ENCODE peak calls at places on chromosome 9, in seven cellular contexts. One of them, this sample, is unnamed.

GRCh38 chr9:136364942-136365774 is 1.6 kb upstream of the DNLZ start:
- DNase-seq in HepG2: no peak
- DNase-seq in breast epithelium: no peak
- DNase-seq in body of pancreas: no peak
- DNase-seq in suprapubic skin: no peak
- DNase-seq in heart left ventricle: no peak
- DNase-seq in A549: no peak
- DNase-seq in this sample: no peak

GRCh38 chr9:129317179-129318011 is 139.3 kb upstream of the IER5L start:
- DNase-seq in HepG2: peak; percentile 69
- DNase-seq in breast epithelium: no peak
- DNase-seq in body of pancreas: peak; percentile 38
- DNase-seq in suprapubic skin: no peak
- DNase-seq in heart left ventricle: no peak
- DNase-seq in A549: no peak
- DNase-seq in this sample: peak; percentile 11

GRCh38 chr9:2709645-2710101 is 7.6 kb upstream of the KCNV2 start:
- DNase-seq in HepG2: no peak
- DNase-seq in breast epithelium: no peak
- DNase-seq in body of pancreas: no peak
- DNase-seq in suprapubic skin: no peak
- DNase-seq in heart left ventricle: no peak
- DNase-seq in A549: no peak
- DNase-seq in this sample: no peak

GRCh38 chr9:69097053-69097452 is 61.5 kb downstream of the FXN start:
- DNase-seq in HepG2: no peak
- DNase-seq in breast epithelium: no peak
- DNase-seq in body of pancreas: no peak
- DNase-seq in suprapubic skin: no peak
- DNase-seq in heart left ventricle: no peak
- DNase-seq in A549: no peak
- DNase-seq in this sample: no peak

GRCh38 chr9:118088075-118088474 is 383.9 kb downstream of the TLR4 start:
- DNase-seq in HepG2: no peak
- DNase-seq in breast epithelium: no peak
- DNase-seq in body of pancreas: no peak
- DNase-seq in suprapubic skin: no peak
- DNase-seq in heart left ventricle: no peak
- DNase-seq in A549: no peak
- DNase-seq in this sample: no peak

GRCh38 chr9:125293134-125293533 is 31.5 kb downstream of the GAPVD1 start:
- DNase-seq in HepG2: no peak
- DNase-seq in breast epithelium: no peak
- DNase-seq in body of pancreas: no peak
- DNase-seq in suprapubic skin: no peak
- DNase-seq in heart left ventricle: no peak
- DNase-seq in A549: no peak
- DNase-seq in this sample: no peak

GRCh38 chr9:134154262-134154701 is 10.1 kb downstream of the RNU6ATAC start:
- DNase-seq in HepG2: no peak
- DNase-seq in breast epithelium: no peak
- DNase-seq in body of pancreas: no peak
- DNase-seq in suprapubic skin: no peak
- DNase-seq in heart left ventricle: no peak
- DNase-seq in A549: no peak
- DNase-seq in this sample: no peak

GRCh38 chr9:133956520-133957076 is 35.5 kb downstream of the VAV2 start:
- DNase-seq in HepG2: no peak
- DNase-seq in breast epithelium: no peak
- DNase-seq in body of pancreas: peak; percentile 86
- DNase-seq in suprapubic skin: no peak
- DNase-seq in heart left ventricle: peak; percentile 55
- DNase-seq in A549: no peak
- DNase-seq in this sample: no peak

GRCh38 chr9:22005700-22006605 is 3.2 kb downstream of the CDKN2B start:
- DNase-seq in HepG2: no peak
- DNase-seq in breast epithelium: no peak
- DNase-seq in body of pancreas: no peak
- DNase-seq in suprapubic skin: peak; percentile 54
- DNase-seq in heart left ventricle: peak; percentile 55
- DNase-seq in A549: no peak
- DNase-seq in this sample: no peak

GRCh38 chr9:113674436-113674835 is 201.7 kb upstream of the ZNF618 start:
- DNase-seq in HepG2: no peak
- DNase-seq in breast epithelium: no peak
- DNase-seq in body of pancreas: no peak
- DNase-seq in suprapubic skin: no peak
- DNase-seq in heart left ventricle: no peak
- DNase-seq in A549: no peak
- DNase-seq in this sample: no peak

GRCh38 chr9:109600142-109600541 is 102.0 kb upstream of the PTPN3 start:
- DNase-seq in HepG2: no peak
- DNase-seq in breast epithelium: no peak
- DNase-seq in body of pancreas: no peak
- DNase-seq in suprapubic skin: no peak
- DNase-seq in heart left ventricle: peak; percentile 62
- DNase-seq in A549: no peak
- DNase-seq in this sample: no peak

GRCh38 chr9:134502261-134503211 is 139.1 kb upstream of the COL5A1 start:
- DNase-seq in HepG2: peak; percentile 43
- DNase-seq in breast epithelium: no peak
- DNase-seq in body of pancreas: peak; percentile 35
- DNase-seq in suprapubic skin: peak; percentile 80
- DNase-seq in heart left ventricle: peak; percentile 80
- DNase-seq in A549: peak; percentile 98
- DNase-seq in this sample: peak; percentile 56

GRCh38 chr9:25678147-25678666 is at the start of gene TUSC1:
- DNase-seq in HepG2: no peak
- DNase-seq in breast epithelium: peak; percentile 68
- DNase-seq in body of pancreas: peak; percentile 85
- DNase-seq in suprapubic skin: peak; percentile 92
- DNase-seq in heart left ventricle: peak; percentile 87
- DNase-seq in A549: peak; percentile 19
- DNase-seq in this sample: peak; percentile 87

GRCh38 chr9:132978451-132979087 is at the start of gene GFI1B:
- DNase-seq in HepG2: no peak
- DNase-seq in breast epithelium: no peak
- DNase-seq in body of pancreas: no peak
- DNase-seq in suprapubic skin: no peak
- DNase-seq in heart left ventricle: no peak
- DNase-seq in A549: no peak
- DNase-seq in this sample: no peak

GRCh38 chr9:4796988-4797956 is 4.5 kb downstream of the RCL1 start:
- DNase-seq in HepG2: peak; percentile 43
- DNase-seq in breast epithelium: no peak
- DNase-seq in body of pancreas: no peak
- DNase-seq in suprapubic skin: no peak
- DNase-seq in heart left ventricle: no peak
- DNase-seq in A549: peak; percentile 38
- DNase-seq in this sample: peak; percentile 33

GRCh38 chr9:133762488-133763271 is 24.5 kb upstream of the SARDH start:
- DNase-seq in HepG2: no peak
- DNase-seq in breast epithelium: peak; percentile 10
- DNase-seq in body of pancreas: peak; percentile 3
- DNase-seq in suprapubic skin: no peak
- DNase-seq in heart left ventricle: peak; percentile 39
- DNase-seq in A549: no peak
- DNase-seq in this sample: peak; percentile 10

GRCh38 chr9:21294904-21295538 is 10.1 kb downstream of the IFNA5 start:
- DNase-seq in HepG2: no peak
- DNase-seq in breast epithelium: no peak
- DNase-seq in body of pancreas: no peak
- DNase-seq in suprapubic skin: no peak
- DNase-seq in heart left ventricle: no peak
- DNase-seq in A549: no peak
- DNase-seq in this sample: no peak

GRCh38 chr9:129635099-129635803 is 6.7 kb downstream of the ASB6 start:
- DNase-seq in HepG2: no peak
- DNase-seq in breast epithelium: no peak
- DNase-seq in body of pancreas: no peak
- DNase-seq in suprapubic skin: peak; percentile 62
- DNase-seq in heart left ventricle: no peak
- DNase-seq in A549: no peak
- DNase-seq in this sample: no peak

GRCh38 chr9:6757132-6757987 is at the start of gene KDM4C:
- DNase-seq in HepG2: peak; percentile 90
- DNase-seq in breast epithelium: peak; percentile 94
- DNase-seq in body of pancreas: peak; percentile 93
- DNase-seq in suprapubic skin: peak; percentile 98
- DNase-seq in heart left ventricle: peak; percentile 98
- DNase-seq in A549: peak; percentile 98
- DNase-seq in this sample: peak; percentile 97
- TF ChIP-seq POLR2A in HepG2: peak; percentile 96
- TF ChIP-seq POLR2A in breast epithelium: peak; percentile 57
- TF ChIP-seq POLR2A in body of pancreas: peak; percentile 98
- TF ChIP-seq POLR2A in suprapubic skin: peak; percentile 92
- TF ChIP-seq POLR2A in heart left ventricle: peak; percentile 87
- TF ChIP-seq POLR2A in A549: peak; percentile 83
- TF ChIP-seq POLR2A in this sample: no peak

GRCh38 chr9:99427252-99427651 is 205.2 kb downstream of the SEC61B start:
- DNase-seq in HepG2: no peak
- DNase-seq in breast epithelium: no peak
- DNase-seq in body of pancreas: no peak
- DNase-seq in suprapubic skin: no peak
- DNase-seq in heart left ventricle: no peak
- DNase-seq in A549: no peak
- DNase-seq in this sample: no peak

GRCh38 chr9:99425124-99425523 is 203.0 kb downstream of the SEC61B start:
- DNase-seq in HepG2: no peak
- DNase-seq in breast epithelium: no peak
- DNase-seq in body of pancreas: no peak
- DNase-seq in suprapubic skin: no peak
- DNase-seq in heart left ventricle: no peak
- DNase-seq in A549: no peak
- DNase-seq in this sample: no peak

GRCh38 chr9:99431103-99431502 is 209.0 kb downstream of the SEC61B start:
- DNase-seq in HepG2: no peak
- DNase-seq in breast epithelium: no peak
- DNase-seq in body of pancreas: no peak
- DNase-seq in suprapubic skin: no peak
- DNase-seq in heart left ventricle: no peak
- DNase-seq in A549: no peak
- DNase-seq in this sample: no peak

GRCh38 chr9:99430301-99430700 is 208.2 kb downstream of the SEC61B start:
- DNase-seq in HepG2: no peak
- DNase-seq in breast epithelium: no peak
- DNase-seq in body of pancreas: no peak
- DNase-seq in suprapubic skin: no peak
- DNase-seq in heart left ventricle: no peak
- DNase-seq in A549: no peak
- DNase-seq in this sample: no peak

DNA sequence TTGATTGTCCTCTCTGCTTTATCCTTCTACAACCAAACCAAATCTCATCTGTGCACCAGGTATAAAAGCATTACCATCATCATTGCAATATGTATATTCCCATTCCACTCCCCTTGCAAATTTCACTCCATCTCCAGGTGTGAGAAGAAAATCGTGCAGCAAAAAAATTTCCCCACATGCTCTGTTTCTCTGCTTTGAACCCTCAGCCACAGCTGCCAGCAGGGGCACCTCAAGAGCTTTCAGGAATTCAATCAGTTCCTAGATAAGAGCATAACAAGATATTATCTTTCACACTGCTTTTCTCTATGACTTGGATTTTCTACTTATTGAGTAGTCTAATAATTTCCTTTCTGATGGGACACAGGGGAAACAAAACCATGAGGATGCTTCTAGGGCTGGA is 204.4 kb downstream of the SEC61B start:
- DNase-seq in HepG2: no peak
- DNase-seq in breast epithelium: no peak
- DNase-seq in body of pancreas: no peak
- DNase-seq in suprapubic skin: no peak
- DNase-seq in heart left ventricle: no peak
- DNase-seq in A549: no peak
- DNase-seq in this sample: no peak
- H3K4me3 ChIP-seq in HepG2: no peak overlapping the region
- H3K4me3 ChIP-seq in breast epithelium: no peak overlapping the region
- H3K4me3 ChIP-seq in body of pancreas: no peak overlapping the region
- H3K4me3 ChIP-seq in suprapubic skin: no peak overlapping the region
- H3K4me3 ChIP-seq in heart left ventricle: no peak overlapping the region
- H3K4me3 ChIP-seq in A549: no peak overlapping the region
- H3K4me3 ChIP-seq in this sample: no peak overlapping the region

GRCh38 chr9:104209387-104209786 is 115.3 kb downstream of the SMC2 start:
- DNase-seq in HepG2: no peak
- DNase-seq in breast epithelium: no peak
- DNase-seq in body of pancreas: peak; percentile 87
- DNase-seq in suprapubic skin: no peak
- DNase-seq in heart left ventricle: no peak
- DNase-seq in A549: no peak
- DNase-seq in this sample: no peak
- TF ChIP-seq POLR2A in HepG2: no peak
- TF ChIP-seq POLR2A in breast epithelium: no peak
- TF ChIP-seq POLR2A in body of pancreas: no peak
- TF ChIP-seq POLR2A in suprapubic skin: no peak
- TF ChIP-seq POLR2A in heart left ventricle: no peak
- TF ChIP-seq POLR2A in A549: no peak
- TF ChIP-seq POLR2A in this sample: no peak

DNA sequence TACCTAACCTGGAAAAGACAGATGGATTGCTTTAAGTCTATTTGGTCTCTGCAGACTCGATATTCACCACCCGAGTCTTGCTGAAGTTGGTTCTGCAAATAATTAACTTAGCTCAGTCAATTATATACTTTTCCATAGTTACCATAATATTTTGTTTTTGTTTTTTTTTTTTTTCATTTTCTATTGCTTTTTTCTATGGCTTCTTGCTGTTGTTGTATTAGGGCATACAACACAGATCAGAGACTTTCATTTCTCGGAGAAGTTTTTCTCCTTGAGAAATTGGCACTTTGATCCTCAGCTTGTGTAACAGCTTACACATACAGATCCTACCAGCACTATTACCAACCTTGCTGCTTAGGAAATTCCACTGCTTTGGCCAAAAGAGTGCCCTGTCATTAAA is 88.0 kb downstream of the GPR21 start:
- DNase-seq in HepG2: peak; percentile 45
- DNase-seq in breast epithelium: no peak
- DNase-seq in body of pancreas: no peak
- DNase-seq in suprapubic skin: no peak
- DNase-seq in heart left ventricle: no peak
- DNase-seq in A549: no peak
- DNase-seq in this sample: no peak
- H3K4me3 ChIP-seq in HepG2: no peak overlapping the region
- H3K4me3 ChIP-seq in breast epithelium: no peak overlapping the region
- H3K4me3 ChIP-seq in body of pancreas: no peak overlapping the region
- H3K4me3 ChIP-seq in suprapubic skin: no peak overlapping the region
- H3K4me3 ChIP-seq in heart left ventricle: no peak overlapping the region
- H3K4me3 ChIP-seq in A549: no peak overlapping the region
- H3K4me3 ChIP-seq in this sample: no peak overlapping the region

DNA sequence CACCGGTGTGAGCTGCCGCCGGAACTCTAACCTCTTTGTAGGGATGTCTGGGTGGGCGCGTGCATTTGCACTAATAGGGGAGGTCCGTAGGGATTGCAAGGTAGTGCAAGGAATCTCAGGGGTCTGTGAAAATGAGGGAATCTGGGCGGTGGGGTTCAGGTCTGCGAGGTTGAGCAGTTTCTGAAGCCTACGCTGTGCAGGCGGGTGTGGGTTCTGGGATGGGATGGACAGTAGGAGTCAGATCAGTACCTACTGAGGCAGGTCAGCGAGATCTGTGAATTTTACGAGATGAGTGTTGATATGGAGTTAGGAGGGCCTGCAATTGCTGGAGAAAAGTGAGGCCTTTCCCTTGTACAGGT is 856 bp upstream of the ATOSB start:
- DNase-seq in HepG2: no peak
- DNase-seq in breast epithelium: no peak
- DNase-seq in body of pancreas: no peak
- DNase-seq in suprapubic skin: no peak
- DNase-seq in heart left ventricle: no peak
- DNase-seq in A549: no peak
- DNase-seq in this sample: no peak
- TF ChIP-seq POLR2A in HepG2: no peak
- TF ChIP-seq POLR2A in breast epithelium: no peak
- TF ChIP-seq POLR2A in body of pancreas: peak; percentile 44
- TF ChIP-seq POLR2A in suprapubic skin: no peak
- TF ChIP-seq POLR2A in heart left ventricle: no peak
- TF ChIP-seq POLR2A in A549: no peak
- TF ChIP-seq POLR2A in this sample: no peak